ENCODE peak calls at places on chromosomes 3 and 15, in seven cellular contexts. R is CD4-positive, alpha-beta T cell; G is A549; M is choroid plexus epithelial cell; Y is heart right ventricle; I is left ventricle myocardium inferior; D is fibroblast of lung. L is an unnamed sample.

GRCh38 chr3:188624828-188625227 is 470.9 kb downstream of the LPP start:
- DNase-seq in R (no peak), G (no peak), M (no peak), Y (no peak), I (no peak), D (no peak), L (no peak)

GRCh38 chr15:44038801-44039200 is 156.3 kb downstream of the FRMD5 start:
- DNase-seq in R (no peak), G (peak; percentile 9), M (peak; percentile 64), Y (no peak), I (no peak), D (peak; percentile 41), L (peak; percentile 3)

GRCh38 chr3:114435733-114436132 is 141.9 kb downstream of the TIGIT start:
- DNase-seq in R (no peak), G (no peak), M (peak; percentile 66), Y (no peak), I (no peak), D (peak; percentile 51), L (no peak)

GRCh38 chr3:104066658-104067057 is 1300.1 kb upstream of the ALCAM start:
- DNase-seq in R (no peak), G (no peak), M (peak; percentile 78), Y (no peak), I (no peak), D (peak; percentile 22), L (no peak)

GRCh38 chr3:27202959-27203358 is 166.2 kb downstream of the NEK10 start:
- DNase-seq in R (no peak), G (no peak), M (no peak), Y (no peak), I (no peak), D (no peak), L (no peak)

GRCh38 chr3:151559736-151560135 is 98.9 kb upstream of the IGSF10 start:
- DNase-seq in R (no peak), G (no peak), M (no peak), Y (no peak), I (no peak), D (no peak), L (no peak)

GRCh38 chr3:27357665-27358258 is 11.4 kb downstream of the NEK10 start:
- DNase-seq in R (peak; percentile 37), G (peak; percentile 73), M (peak; percentile 85), Y (peak; percentile 32), I (no peak), D (peak; percentile 70), L (peak; percentile 57)

GRCh38 chr15:75720787-75721461 is 8.3 kb upstream of the CSPG4 start:
- DNase-seq in R (no peak), G (peak; percentile 80), M (peak; percentile 15), Y (no peak), I (no peak), D (no peak), L (no peak)

GRCh38 chr3:56878046-56878445 is 76.3 kb upstream of the ARHGEF3 start:
- DNase-seq in R (peak; percentile 8), G (no peak), M (peak; percentile 28), Y (peak; percentile 53), I (no peak), D (no peak), L (no peak)

GRCh38 chr3:48435774-48436476 is 4.0 kb downstream of the CCDC51 start:
- DNase-seq in R (peak; percentile 84), G (peak; percentile 81), M (peak; percentile 93), Y (peak; percentile 88), I (peak; percentile 87), D (peak; percentile 85), L (peak; percentile 95)

GRCh38 chr3:120202363-120202762 is 82.7 kb downstream of the GPR156 start:
- DNase-seq in R (no peak), G (no peak), M (no peak), Y (no peak), I (no peak), D (no peak), L (no peak)

GRCh38 chr15:55372701-55373440 is 35.3 kb downstream of the CCPG1 start:
- DNase-seq in R (no peak), G (no peak), M (peak; percentile 24), Y (no peak), I (no peak), D (no peak), L (no peak)

GRCh38 chr15:100716456-100717085 is 114.2 kb downstream of the ASB7 start:
- DNase-seq in R (no peak), G (no peak), M (no peak), Y (no peak), I (no peak), D (no peak), L (no peak)

GRCh38 chr15:85579011-85579701 is 198.8 kb downstream of the AKAP13 start:
- DNase-seq in R (no peak), G (no peak), M (no peak), Y (peak; percentile 42), I (peak; percentile 52), D (no peak), L (no peak)

GRCh38 chr15:85580914-85581313 is 200.5 kb downstream of the AKAP13 start:
- DNase-seq in R (peak; percentile 27), G (peak; percentile 64), M (peak; percentile 37), Y (no peak), I (no peak), D (no peak), L (no peak)

GRCh38 chr15:85582076-85582718 is 201.8 kb downstream of the AKAP13 start:
- DNase-seq in R (peak; percentile 30), G (no peak), M (peak; percentile 41), Y (peak; percentile 30), I (no peak), D (peak; percentile 53), L (no peak)

GRCh38 chr15:85581495-85581894 is 201.1 kb downstream of the AKAP13 start:
- DNase-seq in R (peak; percentile 11), G (no peak), M (no peak), Y (peak; percentile 73), I (peak; percentile 71), D (no peak), L (no peak)

DNA sequence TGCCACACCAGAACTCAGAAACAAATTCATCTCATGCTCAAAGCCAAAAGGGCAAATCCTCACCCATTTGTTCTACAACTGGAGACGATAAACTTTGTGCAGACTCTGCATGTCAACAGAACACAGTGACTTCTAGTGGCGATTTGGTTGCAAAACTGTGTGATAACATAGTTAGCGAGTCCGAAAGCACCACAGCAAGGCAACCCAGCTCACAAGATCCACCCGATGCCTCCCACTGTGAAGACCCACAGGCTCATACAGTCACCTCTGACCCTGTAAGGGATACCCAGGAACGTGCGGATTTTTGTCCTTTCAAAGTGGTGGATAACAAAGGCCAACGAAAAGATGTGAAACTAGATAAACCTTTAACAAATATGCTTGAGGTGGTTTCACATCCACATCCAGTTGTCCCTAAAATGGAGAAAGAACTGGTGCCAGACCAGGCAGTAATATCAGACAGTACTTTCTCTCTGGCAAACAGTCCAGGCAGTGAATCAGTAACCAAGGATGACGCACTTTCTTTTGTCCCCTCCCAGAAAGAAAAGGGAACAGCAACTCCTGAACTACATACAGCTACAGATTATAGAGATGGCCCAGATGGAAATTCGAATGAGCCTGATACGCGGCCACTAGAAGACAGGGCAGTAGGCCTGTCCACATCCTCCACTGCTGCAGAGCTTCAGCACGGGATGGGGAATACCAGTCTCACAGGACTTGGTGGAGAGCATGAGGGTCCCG is 199.7 kb downstream of the AKAP13 start:
- DNase-seq in R (no peak), G (peak; percentile 80), M (peak; percentile 46), Y (peak; percentile 55), I (peak; percentile 35), D (no peak), L (no peak)
- TF ChIP-seq CTCF in R (no peak), G (peak; percentile 66), M (peak; percentile 34), Y (peak; percentile 9), I (peak; percentile 32), D (no peak), L (no peak)

GRCh38 chr3:194637066-194637465 is 3.8 kb upstream of the TMEM44 start:
- DNase-seq in R (no peak), G (no peak), M (no peak), Y (no peak), I (no peak), D (no peak), L (no peak)

GRCh38 chr3:194637541-194638400 is 4.6 kb upstream of the TMEM44 start:
- DNase-seq in R (no peak), G (no peak), M (no peak), Y (no peak), I (no peak), D (no peak), L (no peak)

GRCh38 chr3:194642769-194643168 is 9.6 kb upstream of the TMEM44 start:
- DNase-seq in R (no peak), G (no peak), M (no peak), Y (no peak), I (no peak), D (no peak), L (no peak)

GRCh38 chr3:194638991-194639605 is 5.9 kb upstream of the TMEM44 start:
- DNase-seq in R (no peak), G (no peak), M (no peak), Y (no peak), I (no peak), D (no peak), L (no peak)

DNA sequence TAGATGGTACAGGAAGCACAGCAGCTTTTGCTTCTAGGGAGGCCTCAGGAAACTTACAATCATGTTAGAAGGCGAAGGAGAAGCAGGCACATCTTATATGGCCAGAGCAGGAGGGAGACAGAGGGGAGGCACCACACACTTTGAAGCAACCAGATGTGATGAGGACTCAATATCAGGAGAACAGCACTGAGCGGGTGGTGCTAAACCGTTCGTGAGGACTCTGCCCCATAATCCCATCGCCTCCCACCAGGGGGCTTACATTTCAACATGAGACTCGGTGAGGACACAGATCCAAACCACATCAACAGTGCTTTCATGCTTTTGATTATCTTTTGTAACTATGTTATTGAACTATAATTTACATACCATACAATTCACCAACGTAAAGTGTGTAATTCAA is 7.6 kb upstream of the TMEM44 start:
- DNase-seq in R (peak; percentile 33), G (peak; percentile 29), M (peak; percentile 64), Y (no peak), I (no peak), D (peak; percentile 24), L (peak; percentile 31)
- TF ChIP-seq CTCF in R (peak; percentile 32), G (no peak), M (peak; percentile 62), Y (no peak), I (no peak), D (peak; percentile 10), L (peak; percentile 47)

DNA sequence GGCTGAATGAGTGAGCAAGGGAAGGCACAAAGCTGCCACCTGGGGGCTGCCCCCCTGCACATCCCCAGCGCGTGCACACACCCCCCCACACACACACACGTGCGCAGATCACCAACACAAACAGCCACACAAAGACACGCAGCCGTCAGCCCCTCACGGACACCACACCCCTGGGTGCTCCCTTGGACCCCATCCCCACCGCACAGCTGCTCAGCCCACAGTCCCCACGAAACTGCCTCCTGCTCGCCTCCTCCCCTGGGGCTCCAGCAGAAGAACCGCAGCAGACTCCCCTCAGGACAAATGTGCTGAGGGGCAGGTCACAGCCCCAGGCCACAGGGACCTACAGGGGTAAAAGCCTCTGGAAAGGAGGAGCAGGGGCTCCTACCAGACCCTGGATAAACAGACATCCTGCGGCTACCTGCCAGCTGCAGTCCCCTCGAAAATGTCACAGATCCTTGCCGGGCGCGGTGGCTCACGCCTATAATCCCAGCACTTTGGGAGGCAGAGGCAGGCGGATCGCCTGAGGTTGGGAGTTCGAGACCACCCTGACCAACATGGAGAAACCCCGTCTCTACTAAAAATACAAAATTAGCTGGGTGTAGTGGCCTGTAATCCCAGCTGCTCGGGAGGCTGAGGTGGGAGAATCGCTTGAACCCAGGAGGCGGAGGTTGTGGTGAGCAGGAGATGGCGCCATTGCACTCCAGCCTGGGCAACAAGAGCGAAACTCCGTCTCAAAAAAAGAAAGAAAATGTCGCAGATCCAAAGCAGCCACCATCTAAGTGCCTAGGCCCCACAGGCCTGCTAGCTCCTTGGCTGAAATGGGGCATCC is 6.5 kb downstream of the TWF2 start:
- DNase-seq in R (peak; percentile 27), G (no peak), M (no peak), Y (no peak), I (no peak), D (no peak), L (no peak)
- TF ChIP-seq CTCF in R (peak; percentile 36), G (peak; percentile 10), M (peak; percentile 17), Y (no peak), I (peak; percentile 26), D (no peak), L (peak; percentile 47)

GRCh38 chr3:154323921-154324738 is at the start of gene DHX36:
- DNase-seq in R (peak; percentile 79), G (peak; percentile 92), M (peak; percentile 96), Y (peak; percentile 91), I (peak; percentile 88), D (peak; percentile 96), L (peak; percentile 87)
- TF ChIP-seq CTCF in R (no peak), G (no peak), M (peak; percentile 22), Y (no peak), I (no peak), D (no peak), L (no peak)

L was measured in neural crest cell.